ENCODE peak calls at places on chromosomes 2 and 18, in six cellular contexts. One of them, this sample, is unnamed.

GRCh38 chr2:173962036-173962435 is 3.1 kb downstream of the SP3 start:
- DNase-seq in GM12878: no peak
- DNase-seq in K562: no peak
- DNase-seq in GM23338: no peak
- DNase-seq in WTC11: no peak
- DNase-seq in H1: no peak
- DNase-seq in this sample: no peak

GRCh38 chr18:48814490-48815181 is 136.1 kb downstream of the SMAD7 start:
- DNase-seq in GM12878: no peak
- DNase-seq in K562: no peak
- DNase-seq in GM23338: no peak
- DNase-seq in WTC11: no peak
- DNase-seq in H1: peak
- DNase-seq in this sample: no peak

GRCh38 chr18:46563317-46563716 is 93.7 kb downstream of the LOXHD1 start:
- DNase-seq in GM12878: no peak
- DNase-seq in K562: no peak
- DNase-seq in GM23338: peak
- DNase-seq in WTC11: peak
- DNase-seq in H1: no peak
- DNase-seq in this sample: no peak

GRCh38 chr2:172448544-172449267 is 21.3 kb downstream of the ITGA6 start:
- DNase-seq in GM12878: no peak
- DNase-seq in K562: no peak
- DNase-seq in GM23338: peak
- DNase-seq in WTC11: no peak
- DNase-seq in H1: no peak
- DNase-seq in this sample: no peak

GRCh38 chr2:3535467-3535793 is 16.1 kb upstream of the ADI1 start:
- DNase-seq in GM12878: no peak
- DNase-seq in K562: no peak
- DNase-seq in GM23338: no peak
- DNase-seq in WTC11: no peak
- DNase-seq in H1: no peak
- DNase-seq in this sample: no peak

GRCh38 chr2:229169751-229170150 is 101.3 kb downstream of the PID1 start:
- DNase-seq in GM12878: no peak
- DNase-seq in K562: no peak
- DNase-seq in GM23338: no peak
- DNase-seq in WTC11: no peak
- DNase-seq in H1: no peak
- DNase-seq in this sample: no peak

GRCh38 chr18:80009661-80010550 is 21.5 kb upstream of the TXNL4A start:
- DNase-seq in GM12878: no peak
- DNase-seq in K562: no peak
- DNase-seq in GM23338: no peak
- DNase-seq in WTC11: no peak
- DNase-seq in H1: no peak
- DNase-seq in this sample: no peak

GRCh38 chr2:186913870-186914269 is 64.9 kb upstream of the ZSWIM2 start:
- DNase-seq in GM12878: peak
- DNase-seq in K562: no peak
- DNase-seq in GM23338: no peak
- DNase-seq in WTC11: no peak
- DNase-seq in H1: no peak
- DNase-seq in this sample: no peak

GRCh38 chr2:121650554-121650930 is 1.3 kb upstream of the CLASP1 start:
- DNase-seq in GM12878: no peak
- DNase-seq in K562: peak
- DNase-seq in GM23338: peak
- DNase-seq in WTC11: peak
- DNase-seq in H1: no peak
- DNase-seq in this sample: no peak

GRCh38 chr2:16553222-16553621 is 112.4 kb downstream of the CYRIA start:
- DNase-seq in GM12878: no peak
- DNase-seq in K562: peak
- DNase-seq in GM23338: peak
- DNase-seq in WTC11: peak
- DNase-seq in H1: peak
- DNase-seq in this sample: peak

GRCh38 chr2:223306371-223306770 is 254.4 kb downstream of the KCNE4 start:
- DNase-seq in GM12878: no peak
- DNase-seq in K562: no peak
- DNase-seq in GM23338: peak
- DNase-seq in WTC11: peak
- DNase-seq in H1: peak
- DNase-seq in this sample: peak

GRCh38 chr18:41351430-41351829 is 603.6 kb upstream of the PIK3C3 start:
- DNase-seq in GM12878: no peak
- DNase-seq in K562: no peak
- DNase-seq in GM23338: no peak
- DNase-seq in WTC11: no peak
- DNase-seq in H1: no peak
- DNase-seq in this sample: peak
- TF ChIP-seq CREB1 in GM12878: no peak
- TF ChIP-seq CREB1 in K562: no peak
- TF ChIP-seq CREB1 in GM23338: no peak
- TF ChIP-seq CREB1 in WTC11: no peak
- TF ChIP-seq CREB1 in H1: no peak
- TF ChIP-seq CREB1 in this sample: no peak

DNA sequence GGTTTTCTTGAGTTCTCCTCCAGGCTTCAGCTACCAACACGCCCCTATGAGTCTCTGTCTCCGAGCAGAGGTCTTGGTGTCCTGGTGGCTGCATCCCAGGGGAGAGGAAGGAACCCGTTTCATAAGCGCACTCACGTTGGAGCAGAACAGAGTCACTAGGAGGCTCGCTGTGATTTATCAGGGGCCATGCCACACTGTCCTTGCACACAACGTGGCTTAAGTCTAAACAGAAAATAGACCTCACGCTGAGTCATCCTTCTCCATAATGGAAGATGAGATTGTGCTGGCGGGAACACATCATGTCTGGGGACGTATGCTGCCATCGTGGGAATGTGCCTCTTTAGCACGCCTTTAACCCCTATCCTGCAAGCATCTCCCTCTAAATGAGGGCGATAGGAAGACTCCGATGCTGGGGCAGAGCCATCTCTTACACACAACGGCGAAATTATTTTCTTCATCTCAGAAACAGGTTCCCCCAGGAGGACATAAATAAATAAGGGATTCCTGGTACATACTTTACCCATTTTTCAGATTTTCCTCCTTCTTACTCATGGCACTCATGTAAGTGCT is 211.4 kb downstream of the KLHL29 start:
- DNase-seq in GM12878: no peak
- DNase-seq in K562: no peak
- DNase-seq in GM23338: no peak
- DNase-seq in WTC11: no peak
- DNase-seq in H1: no peak
- DNase-seq in this sample: no peak
- TF ChIP-seq CREB1 in GM12878: no peak
- TF ChIP-seq CREB1 in K562: no peak
- TF ChIP-seq CREB1 in GM23338: no peak
- TF ChIP-seq CREB1 in WTC11: no peak
- TF ChIP-seq CREB1 in H1: no peak
- TF ChIP-seq CREB1 in this sample: no peak

GRCh38 chr2:200454839-200455801 is 54.7 kb downstream of the KCTD18 start:
- DNase-seq in GM12878: peak
- DNase-seq in K562: no peak
- DNase-seq in GM23338: no peak
- DNase-seq in WTC11: no peak
- DNase-seq in H1: no peak
- DNase-seq in this sample: peak
- TF ChIP-seq CREB1 in GM12878: peak
- TF ChIP-seq CREB1 in K562: no peak
- TF ChIP-seq CREB1 in GM23338: no peak
- TF ChIP-seq CREB1 in WTC11: no peak
- TF ChIP-seq CREB1 in H1: no peak
- TF ChIP-seq CREB1 in this sample: no peak

DNA sequence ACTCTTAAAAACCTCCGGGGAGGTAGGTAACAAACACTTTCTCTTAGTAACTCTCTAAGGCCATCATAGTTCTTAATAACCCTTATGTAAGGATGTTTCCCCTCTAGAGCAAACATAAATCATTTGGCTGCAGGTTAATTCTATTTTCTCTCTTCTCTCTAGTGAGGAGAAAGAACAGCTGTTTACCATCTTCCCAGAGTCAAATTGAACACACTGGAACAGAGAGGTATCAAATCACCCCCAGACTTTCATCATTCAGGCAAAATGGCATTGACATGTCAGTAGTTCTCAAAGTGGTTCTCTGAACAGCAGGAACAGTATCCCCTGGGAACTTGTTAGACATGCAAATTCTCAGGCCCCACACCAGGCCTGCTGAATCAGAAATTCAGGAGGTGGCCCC is 240.7 kb downstream of the MEIS1 start:
- DNase-seq in GM12878: no peak
- DNase-seq in K562: no peak
- DNase-seq in GM23338: no peak
- DNase-seq in WTC11: no peak
- DNase-seq in H1: no peak
- DNase-seq in this sample: no peak
- TF ChIP-seq CREB1 in GM12878: no peak
- TF ChIP-seq CREB1 in K562: no peak
- TF ChIP-seq CREB1 in GM23338: no peak
- TF ChIP-seq CREB1 in WTC11: no peak
- TF ChIP-seq CREB1 in H1: no peak
- TF ChIP-seq CREB1 in this sample: no peak

This sample was measured in HepG2.